ENCODE peak calls at places on chromosomes 3 and 15, in ten cellular contexts. U, H, Q, K, M, G, T, P, O and B are unnamed samples.
A peak's percentile ranks its signal among the peaks of the same experiment; 100 is the strongest.

GRCh38 chr15:40454904-40455391 is 14.2 kb downstream of the BAHD1 start:
- DNase-seq in U (no peak), H (no peak), Q (no peak), K (no peak), M (no peak), G (peak; percentile 56), T (no peak), P (no peak), O (no peak), B (no peak)

GRCh38 chr3:133475245-133476010 is 75.6 kb downstream of the BFSP2 start:
- DNase-seq in U (no peak), H (peak; percentile 95), Q (no peak), K (no peak), M (no peak), G (peak; percentile 23), T (no peak), P (no peak), O (no peak), B (no peak)

GRCh38 chr3:140442621-140443020 is 235.2 kb upstream of the TRIM42 start:
- DNase-seq in U (no peak), H (no peak), Q (no peak), K (no peak), M (no peak), G (no peak), T (no peak), P (no peak), O (no peak), B (no peak)

GRCh38 chr3:130341388-130341787 is 4.1 kb upstream of the COL6A5 start:
- DNase-seq in U (no peak), H (no peak), Q (no peak), K (peak; percentile 2), M (no peak), G (peak; percentile 30), T (no peak), P (no peak), O (peak; percentile 23), B (no peak)

GRCh38 chr3:47394140-47394855 is 13.5 kb downstream of the PTPN23 start:
- DNase-seq in U (no peak), H (no peak), Q (no peak), K (peak; percentile 42), M (no peak), G (peak; percentile 73), T (no peak), P (no peak), O (peak; percentile 21), B (no peak)

GRCh38 chr3:15708882-15709677 is 88.7 kb downstream of the ANKRD28 start:
- DNase-seq in U (no peak), H (no peak), Q (no peak), K (peak; percentile 71), M (no peak), G (peak; percentile 71), T (no peak), P (no peak), O (no peak), B (no peak)

GRCh38 chr3:63523100-63523499 is 129.4 kb upstream of the SNTN start:
- DNase-seq in U (no peak), H (no peak), Q (no peak), K (no peak), M (no peak), G (no peak), T (peak; percentile 58), P (no peak), O (no peak), B (no peak)

GRCh38 chr15:45200799-45201556 is 13.2 kb upstream of the SHF start:
- DNase-seq in U (peak; percentile 85), H (peak; percentile 76), Q (peak; percentile 92), K (peak; percentile 73), M (peak; percentile 90), G (peak; percentile 87), T (peak; percentile 80), P (peak; percentile 92), O (no peak), B (peak; percentile 60)

GRCh38 chr3:141776376-141776775 is 13.2 kb downstream of the GRK7 start:
- DNase-seq in U (no peak), H (no peak), Q (no peak), K (no peak), M (no peak), G (no peak), T (no peak), P (no peak), O (no peak), B (no peak)

GRCh38 chr3:22319446-22319845 is 568.4 kb upstream of the ZNF385D start:
- DNase-seq in U (no peak), H (no peak), Q (no peak), K (peak; percentile 3), M (no peak), G (peak; percentile 69), T (no peak), P (no peak), O (no peak), B (no peak)

GRCh38 chr15:87387681-87388240 is 868.8 kb downstream of the NTRK3 start:
- DNase-seq in U (no peak), H (no peak), Q (no peak), K (no peak), M (no peak), G (no peak), T (no peak), P (no peak), O (no peak), B (no peak)

GRCh38 chr15:68830141-68830540 is 9.4 kb upstream of the ANP32A start:
- DNase-seq in U (no peak), H (no peak), Q (no peak), K (no peak), M (no peak), G (no peak), T (no peak), P (no peak), O (no peak), B (no peak)

GRCh38 chr15:68834356-68834755 is 13.7 kb upstream of the ANP32A start:
- DNase-seq in U (no peak), H (no peak), Q (no peak), K (no peak), M (no peak), G (no peak), T (no peak), P (no peak), O (no peak), B (no peak)

GRCh38 chr15:68823561-68823960 is 2.9 kb upstream of the ANP32A start:
- DNase-seq in U (no peak), H (no peak), Q (no peak), K (no peak), M (no peak), G (no peak), T (peak; percentile 57), P (no peak), O (no peak), B (no peak)

GRCh38 chr15:68833734-68834334 is 13.1 kb upstream of the ANP32A start:
- DNase-seq in U (no peak), H (peak; percentile 97), Q (no peak), K (no peak), M (no peak), G (no peak), T (no peak), P (no peak), O (no peak), B (no peak)

GRCh38 chr15:68829068-68829467 is 8.4 kb upstream of the ANP32A start:
- DNase-seq in U (no peak), H (peak; percentile 79), Q (no peak), K (no peak), M (peak; percentile 37), G (peak; percentile 63), T (peak; percentile 58), P (no peak), O (no peak), B (no peak)
- TF ChIP-seq CTCF in U (peak; percentile 31), H (peak; percentile 81), Q (peak; percentile 64), K (peak; percentile 24), M (no peak), G (peak; percentile 61), T (peak; percentile 52), P (peak; percentile 37), O (peak; percentile 32), B (peak; percentile 16)

DNA sequence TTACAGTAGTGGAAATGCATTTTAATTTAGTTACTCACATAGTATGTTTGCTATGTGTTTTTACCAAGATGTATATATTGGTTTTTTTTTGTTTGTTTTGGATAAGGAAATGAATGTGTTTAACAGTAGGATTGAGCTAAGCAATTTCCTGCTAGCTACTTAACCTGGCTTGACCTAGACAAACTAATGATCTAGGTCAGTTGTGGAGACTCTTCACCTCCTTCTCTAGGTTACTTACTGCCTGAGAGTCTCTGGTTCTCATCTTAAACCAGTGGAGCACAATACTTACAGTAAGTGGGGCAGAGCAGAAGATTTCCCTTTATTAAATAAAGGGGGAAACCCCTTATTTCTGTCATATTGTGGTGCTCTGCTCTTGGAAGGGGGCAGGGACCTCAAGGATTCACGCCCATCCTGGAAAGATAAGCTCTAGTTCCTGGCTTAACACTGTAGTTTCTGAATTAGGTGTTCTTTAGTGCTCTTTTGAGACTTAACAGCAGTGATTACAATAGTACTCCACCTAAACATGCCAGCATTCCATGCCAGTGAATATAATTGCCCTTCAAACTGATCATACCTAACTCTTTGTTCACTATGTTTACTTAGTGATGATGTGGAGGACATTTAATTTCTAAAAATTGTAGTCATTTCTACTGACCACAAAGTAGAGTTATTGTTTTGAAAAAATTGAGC is 79.9 kb downstream of the UBP1 start:
- DNase-seq in U (no peak), H (no peak), Q (no peak), K (peak; percentile 75), M (no peak), G (peak; percentile 58), T (no peak), P (no peak), O (peak; percentile 41), B (no peak)
- H3K4me3 ChIP-seq in U (no peak overlapping the region), H (no peak overlapping the region), Q (no peak overlapping the region), K (no peak overlapping the region), M (no peak overlapping the region), G (no peak overlapping the region), T (no peak overlapping the region), P (no peak overlapping the region), O (no peak overlapping the region), B (no peak overlapping the region)

DNA sequence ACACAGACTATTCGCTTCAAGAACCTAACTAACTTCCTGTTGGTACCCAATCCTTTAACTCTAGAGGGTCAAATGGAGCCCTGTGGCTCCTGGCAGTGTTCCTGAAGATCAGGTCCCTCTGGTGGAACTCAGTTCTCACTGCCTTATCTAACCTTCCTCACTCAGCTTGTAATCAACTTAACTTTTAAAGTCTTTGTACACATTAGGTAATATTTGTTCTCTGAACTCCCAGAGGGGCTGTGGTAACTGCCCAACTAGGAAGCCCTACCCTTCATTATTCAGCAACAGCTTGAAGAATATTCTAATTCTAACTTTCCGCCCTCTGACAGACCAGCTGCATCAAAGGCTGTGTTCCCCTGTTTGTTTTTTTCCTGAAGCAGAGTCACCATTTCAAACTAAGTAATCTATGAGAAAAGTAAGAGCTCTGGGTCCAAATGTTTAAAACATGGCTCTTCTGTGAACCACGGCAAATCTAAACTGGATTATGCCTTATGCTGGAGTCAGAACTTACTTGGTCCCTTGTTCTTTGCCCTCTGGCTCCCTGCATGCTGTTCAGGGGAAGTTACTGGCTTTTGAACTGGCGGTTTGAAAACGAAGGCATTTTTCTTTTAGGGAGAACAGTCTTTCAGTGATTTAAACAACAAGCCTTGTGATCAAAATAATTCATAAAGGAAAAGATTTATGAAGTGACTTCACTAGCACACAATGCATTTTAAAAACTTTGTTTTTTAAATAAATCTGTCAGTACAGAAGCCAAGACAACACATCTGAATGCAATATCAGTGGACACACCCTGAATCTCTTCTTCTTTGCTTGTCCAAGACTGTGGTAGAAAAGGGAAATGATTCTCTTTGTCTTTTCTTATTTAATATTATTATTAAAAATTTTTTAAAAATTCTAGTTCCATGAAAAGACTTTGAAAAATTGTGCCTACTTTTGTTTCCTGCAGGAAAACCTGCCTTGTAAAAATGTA is 365.6 kb downstream of the TIGIT start:
- DNase-seq in U (no peak), H (no peak), Q (no peak), K (no peak), M (no peak), G (peak; percentile 51), T (peak; percentile 11), P (no peak), O (no peak), B (no peak)
- TF ChIP-seq CTCF in U (no peak), H (no peak), Q (no peak), K (no peak), M (no peak), G (peak; percentile 15), T (no peak), P (no peak), O (no peak), B (no peak)

GRCh38 chr3:98754483-98754882 is 8.7 kb upstream of the ST3GAL6 start:
- DNase-seq in U (no peak), H (no peak), Q (no peak), K (no peak), M (no peak), G (no peak), T (no peak), P (no peak), O (no peak), B (no peak)
- H3K4me3 ChIP-seq in U (no peak overlapping the region), H (no peak overlapping the region), Q (no peak overlapping the region), K (no peak overlapping the region), M (no peak overlapping the region), G (no peak overlapping the region), T (no peak overlapping the region), P (no peak overlapping the region), O (no peak overlapping the region), B (no peak overlapping the region)